ENCODE peak calls at places on chromosomes 6 and 20, in four cellular contexts. W is NCI-H1417, P is BE2C, O is OCI-LY7. E is an unnamed sample.

GRCh38 chr6:20202070-20202658 is 10.1 kb downstream of the MBOAT1 start:
- DNase-seq in W (no peak), P (no peak), O (no peak), E (peak; percentile 76)

GRCh38 chr20:30168025-30168799 is 1089.3 kb upstream of the DEFB115 start:
- DNase-seq in W (no peak), P (peak; percentile 6), O (no peak), E (no peak)

GRCh38 chr20:42650345-42650744 is 539.4 kb downstream of the PTPRT start:
- DNase-seq in W (no peak), P (no peak), O (no peak), E (no peak)

GRCh38 chr6:109595998-109596397 is 95.0 kb downstream of the AK9 start:
- DNase-seq in W (no peak), P (peak; percentile 7), O (peak; percentile 12), E (peak; percentile 33)

GRCh38 chr6:6943411-6943810 is 164.3 kb upstream of the RREB1 start:
- DNase-seq in W (no peak), P (no peak), O (no peak), E (peak; percentile 53)

GRCh38 chr20:25195962-25196700 is 619 bp downstream of the ENTPD6 start:
- DNase-seq in W (peak; percentile 59), P (peak; percentile 54), O (no peak), E (no peak)

GRCh38 chr6:167828325-167828956 is 1.7 kb downstream of the AFDN start:
- DNase-seq in W (no peak), P (no peak), O (peak; percentile 7), E (no peak)

GRCh38 chr20:59598625-59599310 is 5.6 kb upstream of the PHACTR3 start:
- DNase-seq in W (peak; percentile 54), P (peak; percentile 37), O (peak; percentile 47), E (peak; percentile 4)

GRCh38 chr6:10555625-10556309 is 34.6 kb downstream of the GCNT2 start:
- DNase-seq in W (peak; percentile 76), P (peak; percentile 13), O (no peak), E (peak; percentile 5)

GRCh38 chr6:45714795-45715507 is 300.7 kb downstream of the CLIC5 start:
- DNase-seq in W (peak; percentile 64), P (peak; percentile 23), O (peak; percentile 75), E (peak; percentile 81)

GRCh38 chr6:3517350-3517749 is 60.5 kb upstream of the SLC22A23 start:
- DNase-seq in W (no peak), P (no peak), O (no peak), E (no peak)

GRCh38 chr6:3623451-3624267 is 127.9 kb downstream of the PXDC1 start:
- DNase-seq in W (peak; percentile 55), P (no peak), O (no peak), E (no peak)